ENCODE peak calls at places on chromosomes 11 and 22, in seven cellular contexts. A, X, B, P, U, R and S are unnamed samples.

GRCh38 chr11:64539711-64540420 is 51.2 kb upstream of the SLC22A12 start:
- DNase-seq in A (no peak), X (no peak), B (no peak), P (no peak), U (no peak), R (no peak), S (no peak)

GRCh38 chr11:72079776-72080325 is 491 bp downstream of the NUMA1 start:
- DNase-seq in A (no peak), X (no peak), B (no peak), P (no peak), U (no peak), R (peak), S (peak)

GRCh38 chr22:19708323-19709011 is 5.8 kb upstream of the SEPTIN5 start:
- DNase-seq in A (no peak), X (no peak), B (no peak), P (no peak), U (no peak), R (no peak), S (no peak)

GRCh38 chr11:124070906-124071621 is 29.9 kb upstream of the OR10G7 start:
- DNase-seq in A (peak), X (peak), B (peak), P (peak), U (peak), R (peak), S (peak)

GRCh38 chr11:119108151-119108856 is 1.2 kb downstream of the C2CD2L start:
- DNase-seq in A (peak), X (peak), B (no peak), P (peak), U (no peak), R (no peak), S (peak)

GRCh38 chr11:30328676-30329075 is 5.8 kb downstream of the ARL14EP start:
- DNase-seq in A (peak), X (peak), B (no peak), P (peak), U (no peak), R (no peak), S (no peak)

GRCh38 chr22:20547029-20547428 is 39.6 kb downstream of the MED15 start:
- DNase-seq in A (no peak), X (no peak), B (no peak), P (no peak), U (no peak), R (no peak), S (no peak)

GRCh38 chr11:57363681-57364080 is 17.3 kb downstream of the PRG3 start:
- DNase-seq in A (no peak), X (no peak), B (no peak), P (no peak), U (no peak), R (no peak), S (no peak)

GRCh38 chr11:64100345-64100744 is 64.6 kb downstream of the FLRT1 start:
- DNase-seq in A (no peak), X (no peak), B (no peak), P (no peak), U (no peak), R (no peak), S (no peak)

GRCh38 chr22:39205344-39206021 is 39.3 kb downstream of the PDGFB start:
- DNase-seq in A (peak), X (peak), B (peak), P (peak), U (no peak), R (no peak), S (peak)

GRCh38 chr11:15775051-15775541 is 581.2 kb downstream of the SOX6 start:
- DNase-seq in A (peak), X (peak), B (no peak), P (peak), U (no peak), R (no peak), S (no peak)

GRCh38 chr11:101369835-101370234 is 214.0 kb downstream of the TRPC6 start:
- DNase-seq in A (no peak), X (no peak), B (no peak), P (no peak), U (no peak), R (no peak), S (no peak)